ENCODE peak calls at places on chromosomes 2 and 18, in six cellular contexts. K, W, Y, O, Z and F are unnamed samples. For H3K36me3, the result is how much of the 10 kb centered on the place peaks cover.

GRCh38 chr2:47076586-47077441 is 78.3 kb downstream of the STPG4 start:
- DNase-seq in W (peak), K (no peak), Y (no peak), Z (peak), O (peak), F (peak)

GRCh38 chr2:227222292-227222691 is 57.9 kb downstream of the COL4A3 start:
- DNase-seq in K (no peak), O (no peak), W (no peak), Y (no peak), Z (no peak), F (no peak)

GRCh38 chr2:232336956-232337700 is 41.4 kb upstream of the ALPP start:
- DNase-seq in O (no peak), Z (no peak), Y (no peak), W (no peak), K (no peak), F (no peak)

GRCh38 chr2:120699292-120699691 is 36.4 kb upstream of the GLI2 start:
- DNase-seq in K (no peak), Y (no peak), Z (no peak), W (no peak), O (no peak), F (no peak)

GRCh38 chr2:237885931-237886701 is 26.7 kb downstream of the RAMP1 start:
- DNase-seq in O (no peak), W (peak), K (peak), Z (no peak), Y (no peak), F (peak)

GRCh38 chr18:63832470-63832869 is 55.0 kb upstream of the SERPINB2 start:
- DNase-seq in Z (peak), K (no peak), Y (no peak), O (peak), W (peak), F (no peak)

GRCh38 chr18:55998071-55998522 is 410.1 kb upstream of the TCF4 start:
- DNase-seq in W (peak), K (no peak), O (peak), Y (peak), Z (peak), F (no peak)

GRCh38 chr2:149145314-149146295 is 107.1 kb downstream of the LYPD6B start:
- DNase-seq in W (no peak), Z (no peak), Y (no peak), O (no peak), K (no peak), F (no peak)

GRCh38 chr18:28725876-28726275 is 548.9 kb upstream of the CDH2 start:
- DNase-seq in Y (no peak), Z (peak), O (no peak), K (no peak), W (peak), F (no peak)

GRCh38 chr18:39602112-39602511 is 2036.5 kb upstream of the CELF4 start:
- DNase-seq in Y (no peak), O (no peak), K (no peak), W (no peak), Z (no peak), F (no peak)

GRCh38 chr2:5691659-5692529 is at the start of gene SOX11:
- DNase-seq in Z (peak), O (peak), W (peak), K (no peak), Y (peak), F (no peak)

GRCh38 chr2:46335404-46335965 is 38.3 kb downstream of the EPAS1 start:
- DNase-seq in O (peak), K (peak), Y (peak), W (peak), Z (peak), F (no peak)

GRCh38 chr2:231919341-231920035 is 6.7 kb downstream of the NPPC start:
- DNase-seq in K (no peak), O (no peak), Z (no peak), W (no peak), Y (no peak), F (no peak)

GRCh38 chr2:20614201-20615045 is 36.5 kb downstream of the HS1BP3 start:
- DNase-seq in Y (peak), K (peak), O (no peak), Z (no peak), W (peak), F (no peak)

GRCh38 chr18:46035701-46036680 is 36.1 kb downstream of the PSTPIP2 start:
- DNase-seq in O (peak), Y (no peak), Z (peak), K (no peak), W (peak), F (no peak)

GRCh38 chr18:48990497-48991298 is 39.9 kb upstream of the SMAD7 start:
- DNase-seq in Y (no peak), Z (peak), K (no peak), O (peak), W (peak), F (peak)

GRCh38 chr2:166304656-166305055 is 71.1 kb downstream of the SCN9A start:
- DNase-seq in K (no peak), W (no peak), Y (no peak), Z (no peak), O (no peak), F (no peak)

GRCh38 chr2:23651187-23651983 is 266.4 kb downstream of the KLHL29 start:
- DNase-seq in W (peak), Z (peak), K (no peak), O (peak), Y (no peak), F (no peak)

GRCh38 chr18:40347261-40347660 is 1607.8 kb upstream of the PIK3C3 start:
- DNase-seq in Z (no peak), Y (no peak), O (no peak), K (no peak), W (no peak), F (no peak)

GRCh38 chr2:157170299-157170698 is 87.2 kb upstream of the GALNT5 start:
- DNase-seq in O (no peak), W (no peak), Y (no peak), K (no peak), Z (peak), F (no peak)

GRCh38 chr2:105327690-105328089 is 1.8 kb downstream of the TGFBRAP1 start:
- DNase-seq in Y (no peak), O (no peak), Z (no peak), K (no peak), W (no peak), F (no peak)

GRCh38 chr2:23698733-23699391 is 228.1 kb downstream of the ATAD2B start:
- DNase-seq in K (no peak), W (peak), Z (peak), O (peak), Y (peak), F (no peak)

GRCh38 chr2:135174802-135175093 is 122.7 kb downstream of the RAB3GAP1 start:
- DNase-seq in Y (no peak), O (no peak), W (no peak), K (no peak), Z (no peak), F (no peak)

GRCh38 chr2:176976766-176977165 is 235.8 kb upstream of the HNRNPA3 start:
- DNase-seq in Y (no peak), W (no peak), O (no peak), Z (no peak), K (no peak), F (no peak)

GRCh38 chr2:3608373-3609278 is 13.7 kb downstream of the COLEC11 start:
- DNase-seq in W (no peak), Z (no peak), O (no peak), Y (no peak), K (peak), F (no peak)

GRCh38 chr2:26297061-26297460 is 48.9 kb upstream of the SELENOI start:
- DNase-seq in Z (no peak), W (no peak), K (no peak), Y (no peak), O (no peak), F (no peak)

GRCh38 chr2:26298638-26299393 is 47.1 kb upstream of the SELENOI start:
- DNase-seq in W (peak), Z (peak), O (peak), Y (peak), K (peak), F (no peak)

GRCh38 chr2:26300234-26300641 is 45.7 kb upstream of the SELENOI start:
- DNase-seq in W (peak), O (peak), Z (peak), Y (no peak), K (peak), F (no peak)

GRCh38 chr2:26299488-26300092 is 46.4 kb upstream of the SELENOI start:
- DNase-seq in K (no peak), O (peak), Y (peak), W (peak), Z (peak), F (no peak)

GRCh38 chr2:26298286-26298637 is 47.7 kb upstream of the SELENOI start:
- DNase-seq in K (no peak), W (no peak), Y (peak), Z (no peak), O (no peak), F (no peak)
- H3K4me3 ChIP-seq in K (peak), W (peak), Y (peak), Z (no peak), O (peak), F (peak)

DNA sequence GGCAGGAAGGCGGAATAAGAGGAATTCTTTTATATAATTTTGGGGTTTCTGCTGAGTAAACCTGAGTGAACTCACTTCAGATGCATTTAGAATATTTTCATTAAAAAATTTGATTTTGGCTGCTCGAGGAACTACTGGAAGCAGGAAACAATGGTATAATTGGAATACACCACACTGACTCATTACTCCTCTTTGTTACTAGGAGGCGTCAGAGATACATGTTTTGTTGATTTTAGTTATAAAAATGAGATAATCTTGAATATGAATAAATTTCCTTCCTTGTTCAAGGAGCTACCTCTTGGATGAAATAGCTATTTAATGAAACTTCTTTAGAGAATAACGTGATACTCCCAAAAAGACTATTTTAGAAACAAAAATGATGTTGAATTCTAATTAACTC is 97.4 kb downstream of the ANKRD36 start:
- DNase-seq in O (no peak), W (no peak), Z (no peak), K (no peak), Y (no peak), F (no peak)
- H3K36me3 ChIP-seq in O (under half), W (under half), Z (under half), K (under half), Y (under half), F (under half)

GRCh38 chr2:200052627-200053026 is 97.2 kb downstream of the MAIP1 start:
- DNase-seq in Y (no peak), O (no peak), W (no peak), K (no peak), Z (no peak), F (no peak)
- TF ChIP-seq CTCF in Y (no peak), O (no peak), W (no peak), K (no peak), Z (no peak), F (no peak)

DNA sequence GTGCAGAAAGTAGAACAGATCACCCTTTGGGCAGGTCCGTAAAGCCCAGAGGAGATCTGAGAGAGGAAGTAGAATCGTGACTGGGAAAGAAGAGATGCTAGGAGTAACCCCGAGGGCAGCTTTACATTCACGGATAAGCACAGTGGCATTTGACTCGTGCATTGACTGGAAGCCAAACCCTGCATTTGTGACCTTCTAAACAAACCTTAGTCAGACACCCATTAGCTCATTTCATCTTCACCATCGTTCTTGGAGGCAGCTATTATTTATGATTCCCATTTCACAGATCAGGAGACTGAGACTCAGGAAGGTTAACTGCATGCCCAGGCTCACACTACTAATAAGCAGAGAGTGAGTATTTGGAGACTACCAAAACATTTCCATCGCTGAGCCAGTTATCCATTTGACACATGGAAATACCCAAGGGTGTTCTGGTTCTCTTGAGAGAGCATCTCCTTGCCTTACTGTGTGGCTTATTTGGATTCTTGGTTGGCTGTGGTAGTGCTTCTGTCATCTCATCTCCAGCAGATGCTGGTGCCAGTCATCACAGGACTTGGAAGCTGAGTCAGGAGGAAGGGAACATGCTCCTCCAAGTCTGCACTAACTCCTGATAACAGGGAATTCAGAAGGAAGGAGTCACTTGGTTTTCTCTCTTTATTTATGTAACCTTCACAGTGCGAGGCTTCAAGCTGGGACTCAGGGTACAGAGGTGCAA is 55.1 kb downstream of the RASGRP3 start:
- DNase-seq in Z (peak), W (peak), Y (no peak), O (peak), K (no peak), F (no peak)
- H3K4me3 ChIP-seq in Z (no peak), W (no peak), Y (no peak), O (no peak), K (no peak), F (no peak)

DNA sequence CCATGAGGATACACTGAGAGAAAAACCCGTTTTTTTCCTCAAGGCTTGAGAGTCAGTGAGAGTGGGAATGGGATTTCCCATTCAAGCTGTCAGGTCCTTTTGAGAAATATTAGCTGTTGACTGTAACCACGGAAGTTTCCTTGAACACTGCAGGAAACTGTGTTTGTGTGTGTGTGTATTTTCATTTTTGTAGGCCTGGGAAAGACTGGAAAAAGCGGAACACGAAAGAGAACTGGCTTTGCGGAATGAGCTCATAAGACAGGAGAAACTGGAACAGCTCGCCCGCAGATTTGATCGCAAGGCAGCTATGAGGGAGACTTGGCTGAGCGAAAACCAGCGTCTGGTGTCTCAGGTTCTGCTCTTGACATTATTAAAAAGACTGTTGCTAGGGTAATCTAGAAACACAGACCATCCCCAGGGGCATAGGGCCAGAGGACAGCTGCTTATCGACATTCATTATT is 98.8 kb upstream of the EML6 start:
- DNase-seq in Y (no peak), O (no peak), K (no peak), Z (peak), W (no peak), F (no peak)
- H3K36me3 ChIP-seq in Y (half or more), O (half or more), K (under half), Z (half or more), W (under half), F (under half)

DNA sequence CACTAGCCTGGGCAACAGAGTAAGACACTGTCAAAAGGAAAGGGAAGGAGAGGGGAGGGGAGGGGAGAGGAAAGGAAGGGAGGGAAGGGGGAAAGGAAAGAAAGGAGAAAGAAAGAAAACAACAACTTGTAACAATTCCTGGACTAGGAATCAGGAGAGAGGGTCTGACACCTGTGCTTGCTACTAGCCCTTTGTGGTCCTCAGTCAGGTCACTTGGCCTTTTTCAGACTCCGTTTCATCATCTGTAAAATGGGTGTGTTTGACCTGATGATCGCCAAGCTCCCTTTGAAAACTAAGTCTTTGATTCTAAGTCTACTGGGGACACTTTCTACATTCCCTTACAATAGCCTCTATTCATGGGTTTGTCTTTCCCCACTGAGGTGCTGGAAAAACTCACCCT is 11.4 kb upstream of the ATP8B1 start:
- DNase-seq in W (no peak), K (no peak), Z (no peak), O (no peak), Y (no peak), F (no peak)
- TF ChIP-seq CTCF in W (no peak), K (no peak), Z (no peak), O (no peak), Y (no peak), F (no peak)

DNA sequence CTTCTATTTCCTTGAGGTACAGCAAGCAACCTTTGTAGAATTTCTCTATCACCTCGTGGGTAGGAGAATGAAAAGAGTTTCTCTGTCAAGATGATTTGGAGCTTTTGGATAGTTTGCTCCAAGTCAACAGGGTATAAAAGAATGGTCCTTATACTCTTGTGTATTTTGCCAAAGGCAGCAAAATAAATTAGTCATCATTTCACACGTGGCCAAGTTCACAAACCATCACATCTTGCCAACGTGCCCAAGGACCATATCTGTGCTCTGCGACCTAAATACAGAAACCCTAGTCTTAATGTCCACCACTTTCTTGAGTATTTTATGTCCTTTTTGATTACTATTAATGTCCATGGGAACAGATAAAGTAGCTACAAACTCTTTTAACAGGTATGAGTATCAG is 262.9 kb downstream of the AFF3 start:
- DNase-seq in W (peak), K (no peak), O (no peak), Y (no peak), Z (peak), F (no peak)
- H3K4me3 ChIP-seq in W (no peak), K (no peak), O (no peak), Y (no peak), Z (no peak), F (no peak)